ENCODE peak calls at places on chromosomes 2 and 18, in four cellular contexts. One of them, this sample, is unnamed.

GRCh38 chr2:121489944-121490585 is 40.6 kb upstream of the RNU4ATAC start:
- DNase-seq in dorsolateral prefrontal cortex: no peak
- DNase-seq in fibroblast of lung: no peak
- DNase-seq in left ventricle myocardium inferior: no peak
- DNase-seq in this sample: no peak

GRCh38 chr2:15729709-15730544 is 138.3 kb downstream of the DDX1 start:
- DNase-seq in fibroblast of lung: no peak
- DNase-seq in dorsolateral prefrontal cortex: no peak
- DNase-seq in left ventricle myocardium inferior: no peak
- DNase-seq in this sample: no peak

GRCh38 chr18:56560992-56561391 is 77.4 kb downstream of the TXNL1 start:
- DNase-seq in dorsolateral prefrontal cortex: no peak
- DNase-seq in left ventricle myocardium inferior: no peak
- DNase-seq in fibroblast of lung: no peak
- DNase-seq in this sample: no peak

GRCh38 chr2:217753460-217754200 is 249.2 kb downstream of the TNS1 start:
- DNase-seq in dorsolateral prefrontal cortex: no peak
- DNase-seq in fibroblast of lung: no peak
- DNase-seq in left ventricle myocardium inferior: no peak
- DNase-seq in this sample: no peak

GRCh38 chr2:28665041-28665704 is 86.5 kb upstream of the PPP1CB start:
- DNase-seq in left ventricle myocardium inferior: peak
- DNase-seq in dorsolateral prefrontal cortex: peak
- DNase-seq in fibroblast of lung: peak
- DNase-seq in this sample: peak

GRCh38 chr2:70936979-70937811 is 1.5 kb downstream of the ATP6V1B1 start:
- DNase-seq in fibroblast of lung: no peak
- DNase-seq in dorsolateral prefrontal cortex: no peak
- DNase-seq in left ventricle myocardium inferior: no peak
- DNase-seq in this sample: peak

GRCh38 chr2:38475567-38475881 is 98.5 kb upstream of the ATL2 start:
- DNase-seq in left ventricle myocardium inferior: no peak
- DNase-seq in dorsolateral prefrontal cortex: no peak
- DNase-seq in fibroblast of lung: no peak
- DNase-seq in this sample: no peak

GRCh38 chr2:196176142-196176738 is 4.9 kb upstream of the STK17B start:
- DNase-seq in fibroblast of lung: no peak
- DNase-seq in dorsolateral prefrontal cortex: no peak
- DNase-seq in left ventricle myocardium inferior: no peak
- DNase-seq in this sample: no peak

GRCh38 chr2:217790681-217791392 is 212.0 kb downstream of the TNS1 start:
- DNase-seq in left ventricle myocardium inferior: no peak
- DNase-seq in fibroblast of lung: peak
- DNase-seq in dorsolateral prefrontal cortex: no peak
- DNase-seq in this sample: peak

GRCh38 chr2:53104263-53104662 is 663.3 kb upstream of the CHAC2 start:
- DNase-seq in dorsolateral prefrontal cortex: no peak
- DNase-seq in left ventricle myocardium inferior: no peak
- DNase-seq in fibroblast of lung: peak
- DNase-seq in this sample: peak

GRCh38 chr2:119922699-119923098 is 90.2 kb upstream of the EPB41L5 start:
- DNase-seq in dorsolateral prefrontal cortex: no peak
- DNase-seq in fibroblast of lung: no peak
- DNase-seq in left ventricle myocardium inferior: no peak
- DNase-seq in this sample: no peak

GRCh38 chr2:241865416-241865956 is 4.0 kb upstream of the RTP5 start:
- DNase-seq in dorsolateral prefrontal cortex: no peak
- DNase-seq in left ventricle myocardium inferior: no peak
- DNase-seq in fibroblast of lung: no peak
- DNase-seq in this sample: no peak

GRCh38 chr18:53792762-53793161 is 431.7 kb downstream of the MBD2 start:
- DNase-seq in fibroblast of lung: no peak
- DNase-seq in dorsolateral prefrontal cortex: no peak
- DNase-seq in left ventricle myocardium inferior: no peak
- DNase-seq in this sample: no peak

GRCh38 chr2:230627806-230628724 is 84.6 kb upstream of the CAB39 start:
- DNase-seq in dorsolateral prefrontal cortex: peak
- DNase-seq in fibroblast of lung: peak
- DNase-seq in left ventricle myocardium inferior: no peak
- DNase-seq in this sample: no peak

GRCh38 chr2:27117995-27118524 is 868 bp downstream of the CGREF1 start:
- DNase-seq in fibroblast of lung: no peak
- DNase-seq in left ventricle myocardium inferior: no peak
- DNase-seq in dorsolateral prefrontal cortex: no peak
- DNase-seq in this sample: no peak

GRCh38 chr18:49459404-49460171 is 857 bp downstream of the DYM start:
- DNase-seq in fibroblast of lung: no peak
- DNase-seq in dorsolateral prefrontal cortex: no peak
- DNase-seq in left ventricle myocardium inferior: no peak
- DNase-seq in this sample: peak

GRCh38 chr2:215664847-215665525 is 229.1 kb upstream of the FN1 start:
- DNase-seq in dorsolateral prefrontal cortex: no peak
- DNase-seq in left ventricle myocardium inferior: no peak
- DNase-seq in fibroblast of lung: peak
- DNase-seq in this sample: peak

GRCh38 chr18:60508108-60508507 is 135.5 kb upstream of the MC4R start:
- DNase-seq in fibroblast of lung: no peak
- DNase-seq in dorsolateral prefrontal cortex: no peak
- DNase-seq in left ventricle myocardium inferior: no peak
- DNase-seq in this sample: no peak

GRCh38 chr2:236338495-236339184 is 74.4 kb upstream of the ASB18 start:
- DNase-seq in dorsolateral prefrontal cortex: peak
- DNase-seq in fibroblast of lung: no peak
- DNase-seq in left ventricle myocardium inferior: no peak
- DNase-seq in this sample: no peak

GRCh38 chr2:60867848-60868247 is 13.5 kb upstream of the REL start:
- DNase-seq in fibroblast of lung: no peak
- DNase-seq in dorsolateral prefrontal cortex: no peak
- DNase-seq in left ventricle myocardium inferior: no peak
- DNase-seq in this sample: no peak

GRCh38 chr18:40841473-40841872 is 1113.6 kb upstream of the PIK3C3 start:
- DNase-seq in left ventricle myocardium inferior: no peak
- DNase-seq in dorsolateral prefrontal cortex: no peak
- DNase-seq in fibroblast of lung: peak
- DNase-seq in this sample: peak

GRCh38 chr18:79945118-79946042 is 6.1 kb downstream of the SLC66A2 start:
- DNase-seq in dorsolateral prefrontal cortex: peak
- DNase-seq in fibroblast of lung: no peak
- DNase-seq in left ventricle myocardium inferior: no peak
- DNase-seq in this sample: no peak

GRCh38 chr18:23237524-23238151 is 102.4 kb downstream of the CABLES1 start:
- DNase-seq in dorsolateral prefrontal cortex: no peak
- DNase-seq in left ventricle myocardium inferior: peak
- DNase-seq in fibroblast of lung: peak
- DNase-seq in this sample: no peak

GRCh38 chr2:49002750-49003149 is 151.6 kb downstream of the FSHR start:
- DNase-seq in left ventricle myocardium inferior: no peak
- DNase-seq in fibroblast of lung: no peak
- DNase-seq in dorsolateral prefrontal cortex: no peak
- DNase-seq in this sample: no peak

DNA sequence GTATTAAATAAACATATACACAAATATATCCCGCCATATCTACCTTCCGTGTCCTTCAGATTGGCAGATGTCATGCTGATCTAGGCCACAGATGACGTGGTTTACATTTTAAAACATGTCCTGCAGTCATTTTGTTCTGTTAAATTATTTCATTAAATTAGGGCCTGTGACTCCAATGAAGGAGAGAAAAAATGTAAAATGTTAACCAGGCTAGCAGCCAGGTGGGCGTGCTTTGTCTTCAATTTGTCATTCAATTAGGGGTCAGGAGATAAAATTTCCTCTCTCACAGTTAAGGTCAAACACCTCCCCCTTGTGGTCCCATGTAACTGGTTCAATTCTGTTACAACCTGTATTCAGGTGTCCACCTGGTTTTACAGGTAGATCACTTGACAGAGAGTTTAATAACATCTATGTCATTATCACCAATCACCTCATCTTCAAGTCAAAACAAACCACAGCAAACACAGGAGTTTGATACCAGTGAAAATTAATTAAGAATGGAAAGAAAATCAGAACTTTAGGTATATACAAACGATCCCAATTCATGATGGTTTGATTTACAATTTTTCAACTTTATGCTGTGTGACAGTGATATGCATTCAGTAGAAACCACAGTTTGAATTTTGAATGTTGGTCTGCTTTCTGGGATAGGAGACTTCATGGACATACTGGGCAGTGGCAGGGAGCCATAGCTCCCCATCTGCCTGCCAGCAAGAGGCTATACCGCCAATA is 339.4 kb downstream of the CMPK2 start:
- DNase-seq in fibroblast of lung: no peak
- DNase-seq in left ventricle myocardium inferior: no peak
- DNase-seq in dorsolateral prefrontal cortex: no peak
- DNase-seq in this sample: no peak
- TF ChIP-seq CTCF in fibroblast of lung: no peak
- TF ChIP-seq CTCF in left ventricle myocardium inferior: peak
- TF ChIP-seq CTCF in dorsolateral prefrontal cortex: no peak
- TF ChIP-seq CTCF in this sample: peak

DNA sequence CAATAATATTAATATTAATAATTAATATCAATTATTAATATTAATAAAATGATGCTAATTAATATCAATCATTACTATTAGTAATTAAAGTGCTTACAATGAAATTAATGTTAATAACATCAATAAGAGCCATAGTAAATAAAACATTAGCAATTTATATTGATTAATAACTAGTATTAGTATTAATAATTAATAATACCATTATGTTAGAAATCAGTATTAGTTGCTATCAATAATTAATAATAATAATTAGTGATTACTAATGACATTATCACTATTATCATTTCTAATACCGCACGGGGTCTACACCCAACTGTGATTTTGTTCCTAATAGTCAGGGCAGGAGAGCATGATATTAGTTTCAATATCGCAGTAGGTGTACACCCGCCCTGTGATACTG is 22.8 kb upstream of the AQP4 start:
- DNase-seq in fibroblast of lung: no peak
- DNase-seq in left ventricle myocardium inferior: no peak
- DNase-seq in dorsolateral prefrontal cortex: no peak
- DNase-seq in this sample: no peak
- TF ChIP-seq CTCF in fibroblast of lung: no peak
- TF ChIP-seq CTCF in left ventricle myocardium inferior: no peak
- TF ChIP-seq CTCF in dorsolateral prefrontal cortex: no peak
- TF ChIP-seq CTCF in this sample: no peak

DNA sequence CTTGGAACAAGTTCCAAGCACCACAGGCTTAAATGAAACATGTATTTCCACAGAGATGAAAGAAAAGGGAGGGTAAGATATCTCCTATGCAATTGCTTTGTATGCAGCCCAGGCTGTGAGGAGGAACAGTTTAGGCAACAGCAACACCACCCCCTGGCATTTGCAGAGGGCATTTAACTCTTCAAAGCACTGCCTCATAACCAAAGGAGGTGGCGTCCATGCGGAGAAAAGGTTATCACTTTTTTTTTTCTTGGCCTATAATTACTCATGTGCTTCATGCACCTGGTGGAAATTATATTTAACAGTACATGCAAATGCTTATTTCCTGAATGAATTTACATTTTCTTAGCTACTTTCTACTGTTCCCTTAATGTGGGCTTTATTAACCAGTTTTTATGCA is 286.0 kb downstream of the LPIN1 start:
- DNase-seq in fibroblast of lung: no peak
- DNase-seq in left ventricle myocardium inferior: no peak
- DNase-seq in dorsolateral prefrontal cortex: no peak
- DNase-seq in this sample: no peak
- TF ChIP-seq CTCF in fibroblast of lung: no peak
- TF ChIP-seq CTCF in left ventricle myocardium inferior: no peak
- TF ChIP-seq CTCF in dorsolateral prefrontal cortex: no peak
- TF ChIP-seq CTCF in this sample: peak

DNA sequence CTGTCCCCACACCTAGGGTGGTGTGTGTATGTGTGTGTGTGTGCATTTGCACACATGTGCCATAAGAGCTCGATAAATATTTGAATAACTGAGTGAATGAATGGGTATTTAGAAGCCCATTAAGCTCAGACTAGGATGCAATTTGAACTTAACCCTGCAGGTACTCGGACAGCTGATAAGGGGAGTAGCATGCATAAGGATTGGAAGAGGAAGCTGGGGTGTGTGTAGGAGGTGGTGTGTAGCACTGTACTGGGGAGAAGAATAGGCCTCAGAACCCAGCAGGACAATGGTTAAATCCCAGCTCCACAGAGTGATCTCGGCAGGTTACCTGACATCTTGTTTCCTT is 1.8 kb upstream of the KCNF1 start:
- DNase-seq in fibroblast of lung: no peak
- DNase-seq in dorsolateral prefrontal cortex: no peak
- DNase-seq in left ventricle myocardium inferior: no peak
- DNase-seq in this sample: no peak
- TF ChIP-seq CTCF in fibroblast of lung: no peak
- TF ChIP-seq CTCF in dorsolateral prefrontal cortex: peak
- TF ChIP-seq CTCF in left ventricle myocardium inferior: no peak
- TF ChIP-seq CTCF in this sample: no peak

DNA sequence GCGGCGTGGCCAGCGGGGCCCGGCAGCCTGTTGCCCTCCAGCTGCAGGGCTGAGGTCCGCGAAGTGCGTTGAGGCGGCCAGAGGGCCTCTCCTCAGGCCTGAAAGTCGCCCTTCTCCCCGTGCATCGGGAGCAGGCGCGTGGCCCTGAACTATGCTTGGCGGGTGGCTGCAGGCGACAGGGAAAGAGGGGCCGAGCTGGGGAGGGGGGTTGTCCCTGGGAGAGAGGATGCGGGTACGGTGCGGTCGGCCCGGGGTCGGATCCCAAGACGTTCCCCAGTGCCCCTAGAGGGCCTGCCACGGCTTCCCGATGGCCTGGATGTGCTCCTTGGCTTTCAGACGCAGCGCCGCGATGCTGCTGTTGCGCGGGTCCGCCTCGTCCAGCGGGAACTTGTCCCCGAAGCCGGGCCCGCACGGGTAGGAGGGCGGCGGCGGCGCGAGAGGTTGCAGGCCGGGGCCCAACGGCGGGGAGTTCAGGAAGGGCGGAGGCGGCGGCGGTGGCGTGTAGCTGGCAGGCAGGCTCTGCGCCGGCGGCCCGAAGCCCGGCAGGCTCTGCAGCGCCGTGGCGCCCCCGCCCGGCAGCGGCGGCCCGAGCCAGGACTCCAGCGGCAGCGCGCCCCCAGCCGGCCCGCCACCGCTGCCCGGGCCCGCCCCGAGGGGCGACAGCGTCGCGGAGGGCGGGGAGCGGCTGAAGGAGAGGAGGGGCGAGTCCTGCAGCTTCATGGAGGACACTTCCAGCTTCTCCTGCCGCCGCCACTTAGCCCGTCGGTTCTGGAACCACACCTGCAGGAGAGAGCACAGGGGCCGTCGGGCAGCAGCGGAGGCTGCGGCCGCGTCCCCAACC is 4.3 kb downstream of the RAX start:
- DNase-seq in left ventricle myocardium inferior: peak
- DNase-seq in fibroblast of lung: peak
- DNase-seq in dorsolateral prefrontal cortex: no peak
- DNase-seq in this sample: no peak
- TF ChIP-seq CTCF in left ventricle myocardium inferior: peak
- TF ChIP-seq CTCF in fibroblast of lung: no peak
- TF ChIP-seq CTCF in dorsolateral prefrontal cortex: no peak
- TF ChIP-seq CTCF in this sample: no peak

DNA sequence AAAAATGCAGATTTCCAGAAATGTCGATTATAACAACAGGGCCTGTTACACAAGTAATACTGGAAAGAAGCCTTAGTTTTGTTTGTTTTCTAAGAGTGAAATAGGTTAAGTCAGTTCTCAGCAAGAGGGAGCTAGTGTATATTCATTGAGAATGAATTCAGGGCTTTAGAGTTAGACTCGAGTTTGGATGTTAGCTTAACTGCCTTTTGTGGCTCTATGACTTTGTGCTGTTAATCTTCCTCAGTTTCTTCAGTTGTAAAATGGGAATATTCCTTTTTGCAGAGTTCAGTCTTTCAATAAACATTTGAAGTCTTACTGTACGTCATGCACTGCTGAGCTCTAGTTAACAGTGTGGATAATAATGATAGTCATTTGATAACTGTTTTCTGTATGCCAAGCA is 989 bp downstream of the NDUFV2 start:
- DNase-seq in left ventricle myocardium inferior: no peak
- DNase-seq in dorsolateral prefrontal cortex: no peak
- DNase-seq in fibroblast of lung: peak
- DNase-seq in this sample: peak
- TF ChIP-seq CTCF in left ventricle myocardium inferior: peak
- TF ChIP-seq CTCF in dorsolateral prefrontal cortex: peak
- TF ChIP-seq CTCF in fibroblast of lung: peak
- TF ChIP-seq CTCF in this sample: no peak